ENCODE peak calls at places on chromosomes 11 and 22, in eight cellular contexts. E is heart right ventricle; G is Peyer's patch; S is psoas muscle; L is iPS DF 6.9; P is cardiac muscle cell; V is HCT116; T is effector memory CD4-positive, alpha-beta T cell. Q is an unnamed sample.

GRCh38 chr11:65288706-65289536 is 25.7 kb upstream of the CDC42EP2 start:
- DNase-seq in E (peak; percentile 77), G (no peak), S (peak; percentile 63), L (no peak), P (no peak), V (no peak), T (no peak), Q (peak; percentile 76)

GRCh38 chr11:44755553-44756505 is 29.1 kb downstream of the TSPAN18 start:
- DNase-seq in E (peak; percentile 52), G (peak; percentile 37), S (no peak), L (no peak), P (no peak), V (no peak), T (no peak), Q (no peak)

GRCh38 chr22:23686416-23687024 is 4.3 kb upstream of the RGL4 start:
- DNase-seq in E (no peak), G (no peak), S (no peak), L (no peak), P (no peak), V (no peak), T (no peak), Q (no peak)

GRCh38 chr11:133326849-133327248 is 205.5 kb downstream of the OPCML start:
- DNase-seq in E (no peak), G (no peak), S (no peak), L (no peak), P (no peak), V (no peak), T (no peak), Q (no peak)

GRCh38 chr11:26834601-26835000 is 112.7 kb upstream of the SLC5A12 start:
- DNase-seq in E (no peak), G (no peak), S (no peak), L (no peak), P (no peak), V (no peak), T (no peak), Q (no peak)

GRCh38 chr22:25900880-25901279 is 158.9 kb downstream of the MYO18B start:
- DNase-seq in E (no peak), G (no peak), S (peak; percentile 39), L (no peak), P (no peak), V (no peak), T (no peak), Q (no peak)

GRCh38 chr11:94773842-94774241 is 5.7 kb downstream of the AMOTL1 start:
- DNase-seq in E (no peak), G (no peak), S (no peak), L (no peak), P (no peak), V (no peak), T (no peak), Q (no peak)

GRCh38 chr11:94757037-94757681 is 11.0 kb upstream of the AMOTL1 start:
- DNase-seq in E (no peak), G (no peak), S (no peak), L (no peak), P (no peak), V (no peak), T (no peak), Q (no peak)

GRCh38 chr11:15663778-15664218 is 549.1 kb downstream of the INSC start:
- DNase-seq in E (no peak), G (no peak), S (no peak), L (no peak), P (no peak), V (no peak), T (no peak), Q (no peak)

GRCh38 chr11:65353376-65353775 is 1.2 kb upstream of the TIGD3 start:
- DNase-seq in E (no peak), G (no peak), S (no peak), L (no peak), P (no peak), V (no peak), T (no peak), Q (no peak)

GRCh38 chr22:38271927-38272372 is 860 bp downstream of the TMEM184B start:
- DNase-seq in E (no peak), G (peak; percentile 61), S (no peak), L (no peak), P (no peak), V (no peak), T (no peak), Q (no peak)

GRCh38 chr22:17952273-17952801 is 72.0 kb downstream of the MICAL3 start:
- DNase-seq in E (no peak), G (no peak), S (no peak), L (no peak), P (no peak), V (no peak), T (no peak), Q (no peak)

GRCh38 chr22:35399114-35399677 is 744 bp upstream of the MCM5 start:
- DNase-seq in E (no peak), G (no peak), S (no peak), L (no peak), P (no peak), V (no peak), T (no peak), Q (no peak)

GRCh38 chr11:90997241-90997640 is 774.4 kb upstream of the CHORDC1 start:
- DNase-seq in E (no peak), G (no peak), S (no peak), L (no peak), P (no peak), V (no peak), T (no peak), Q (no peak)

GRCh38 chr11:13668957-13669521 is 571 bp downstream of the FAR1 start:
- DNase-seq in E (peak; percentile 49), G (peak; percentile 70), S (no peak), L (no peak), P (peak; percentile 33), V (no peak), T (no peak), Q (peak; percentile 36)

GRCh38 chr22:39148727-39149535 is 3.5 kb downstream of the CBX7 start:
- DNase-seq in E (peak; percentile 58), G (peak; percentile 76), S (peak; percentile 72), L (no peak), P (no peak), V (no peak), T (peak; percentile 67), Q (peak; percentile 65)

GRCh38 chr11:9594267-9595046 is 21.0 kb downstream of the WEE1 start:
- DNase-seq in E (no peak), G (no peak), S (no peak), L (no peak), P (no peak), V (no peak), T (no peak), Q (no peak)

GRCh38 chr11:72321381-72321996 is 77.5 kb upstream of the PHOX2A start:
- DNase-seq in E (no peak), G (no peak), S (no peak), L (no peak), P (peak; percentile 17), V (no peak), T (no peak), Q (no peak)

GRCh38 chr11:133910101-133910500 is 46.7 kb downstream of the IGSF9B start:
- DNase-seq in E (no peak), G (no peak), S (no peak), L (no peak), P (no peak), V (no peak), T (no peak), Q (no peak)

GRCh38 chr11:121741954-121742361 is 289.2 kb upstream of the SORL1-AS1 start:
- DNase-seq in E (peak; percentile 74), G (no peak), S (peak; percentile 53), L (no peak), P (peak; percentile 97), V (no peak), T (no peak), Q (peak; percentile 79)

GRCh38 chr11:48193876-48194275 is 22.7 kb upstream of the OR4B1 start:
- DNase-seq in E (no peak), G (no peak), S (no peak), L (no peak), P (no peak), V (no peak), T (no peak), Q (no peak)

GRCh38 chr11:57885298-57886035 is 123.9 kb downstream of the CTNND1 start:
- DNase-seq in E (no peak), G (no peak), S (no peak), L (no peak), P (peak; percentile 11), V (no peak), T (no peak), Q (no peak)

DNA sequence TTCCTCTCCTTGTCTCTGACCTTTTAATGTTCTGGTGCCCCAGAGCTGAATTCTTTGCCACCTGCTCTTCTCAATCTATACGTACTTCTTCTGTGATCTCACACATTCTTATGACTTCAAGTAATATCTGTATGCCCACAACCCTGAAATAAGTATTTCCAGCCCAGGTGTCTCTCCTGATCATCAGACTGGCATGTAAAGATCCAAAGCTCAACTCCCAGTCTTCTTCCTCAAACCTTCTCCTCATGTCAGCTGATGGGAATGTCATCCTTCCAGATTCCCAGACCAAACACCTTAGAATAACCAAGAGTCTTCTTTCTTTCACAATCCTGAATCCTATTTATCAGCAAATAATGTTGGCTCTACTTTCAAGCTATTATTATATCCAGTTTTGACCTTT is 9.3 kb downstream of the MS4A3 start:
- DNase-seq in E (no peak), G (no peak), S (no peak), L (no peak), P (no peak), V (no peak), T (no peak), Q (no peak)
- H3K27ac ChIP-seq in E (no peak overlapping the region), G (no peak overlapping the region), S (no peak overlapping the region), L (no peak overlapping the region), P (no peak overlapping the region), V (no peak overlapping the region), T (no peak overlapping the region), Q (no peak overlapping the region)

GRCh38 chr11:12003815-12004214 is 4.6 kb downstream of the DKK3 start:
- DNase-seq in E (no peak), G (no peak), S (no peak), L (no peak), P (no peak), V (no peak), T (no peak), Q (no peak)
- H3K4me1 ChIP-seq in E (peaks cover 13% of the 10 kb centered on the region), G (no peaks in the 10 kb centered on the region), S (peaks cover 6% of the 10 kb centered on the region), L (peaks cover 3% of the 10 kb centered on the region), P (no peaks in the 10 kb centered on the region), V (no peaks in the 10 kb centered on the region), T (peaks cover 8% of the 10 kb centered on the region), Q (peaks cover 56% of the 10 kb centered on the region)

GRCh38 chr11:19218801-19219460 is 17.1 kb upstream of the CSRP3 start:
- DNase-seq in E (peak; percentile 64), G (no peak), S (peak; percentile 58), L (no peak), P (peak; percentile 13), V (no peak), T (no peak), Q (peak; percentile 40)
- H3K27ac ChIP-seq in E (peak overlapping the region; percentile 76), G (no peak overlapping the region), S (peak overlapping the region; percentile 92), L (no peak overlapping the region), P (peak overlapping the region; percentile 3), V (no peak overlapping the region), T (no peak overlapping the region), Q (peak overlapping the region; percentile 82)

DNA sequence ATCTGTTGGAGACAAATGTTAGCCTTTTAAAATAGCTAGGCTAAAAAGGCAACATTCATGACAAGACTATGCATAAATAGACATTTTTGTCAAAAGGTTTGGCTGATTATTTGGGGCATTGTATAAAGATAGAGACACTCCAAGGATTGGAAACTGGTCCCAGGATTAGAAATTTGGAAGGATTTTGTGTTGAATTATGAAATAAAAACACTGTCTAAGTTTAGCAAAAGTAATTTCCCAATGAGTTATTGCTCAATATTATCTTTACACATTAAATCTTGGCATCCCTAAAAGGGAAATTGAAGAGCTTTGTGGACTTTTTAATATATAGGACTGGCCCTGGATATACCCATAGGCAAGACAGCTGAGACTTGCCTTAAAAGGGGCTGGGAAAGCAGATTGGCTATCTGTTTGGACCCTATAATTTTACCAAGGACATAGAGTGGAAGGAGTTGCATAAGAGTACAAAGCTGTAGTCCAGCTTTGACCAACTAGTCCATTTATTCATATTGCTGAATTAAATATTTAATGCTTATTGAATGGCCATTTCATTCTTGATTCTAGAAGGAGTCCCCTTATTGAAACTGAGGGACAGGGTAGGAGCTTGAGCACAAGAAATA is 382.7 kb downstream of the METTL15 start:
- DNase-seq in E (no peak), G (no peak), S (no peak), L (no peak), P (peak; percentile 63), V (no peak), T (no peak), Q (no peak)
- H3K4me1 ChIP-seq in E (no peaks in the 10 kb centered on the region), G (no peaks in the 10 kb centered on the region), S (no peaks in the 10 kb centered on the region), L (no peaks in the 10 kb centered on the region), P (no peaks in the 10 kb centered on the region), V (no peaks in the 10 kb centered on the region), T (no peaks in the 10 kb centered on the region), Q (no peaks in the 10 kb centered on the region)

Q was measured in left ventricle myocardium inferior.